ENCODE peak calls at places on chromosomes 2 and 18, in seven cellular contexts. S is H4, E is amygdala, L is ascending aorta, F is GM20000, D is pancreas, O is renal cortical epithelial cell. Y is an unnamed sample.

GRCh38 chr2:226405465-226405864 is 394.2 kb downstream of the IRS1 start:
- DNase-seq in L (no peak), S (no peak), O (no peak), D (no peak), E (no peak), F (no peak), Y (no peak)

GRCh38 chr2:203437516-203437915 is 97.6 kb downstream of the RAPH1 start:
- DNase-seq in E (no peak), L (no peak), F (no peak), O (peak), S (no peak), D (no peak), Y (no peak)

GRCh38 chr2:223108376-223109100 is 56.5 kb downstream of the KCNE4 start:
- DNase-seq in O (peak), F (no peak), S (no peak), D (no peak), L (no peak), E (no peak), Y (no peak)

GRCh38 chr18:25284278-25284677 is 67.7 kb downstream of the ZNF521 start:
- DNase-seq in L (no peak), E (no peak), S (no peak), O (no peak), F (no peak), D (no peak), Y (no peak)

GRCh38 chr18:43893001-43893637 is 615.8 kb upstream of the SYT4 start:
- DNase-seq in E (no peak), O (peak), F (no peak), S (peak), D (no peak), L (no peak), Y (no peak)

GRCh38 chr2:85161626-85161960 is 28.4 kb downstream of the TCF7L1 start:
- DNase-seq in O (no peak), E (no peak), F (no peak), D (no peak), S (peak), L (no peak), Y (no peak)

GRCh38 chr2:29578084-29578598 is 343.2 kb downstream of the ALK start:
- DNase-seq in S (no peak), L (no peak), E (no peak), F (no peak), D (no peak), O (no peak), Y (no peak)

GRCh38 chr2:203061346-203061745 is 46.7 kb downstream of the NBEAL1 start:
- DNase-seq in F (no peak), O (peak), E (no peak), L (no peak), S (peak), D (no peak), Y (no peak)

GRCh38 chr18:45713239-45713638 is 10.7 kb upstream of the SLC14A1 start:
- DNase-seq in F (no peak), L (no peak), E (no peak), S (no peak), O (no peak), D (no peak), Y (no peak)

GRCh38 chr2:140835079-140835478 is 1295.7 kb downstream of the LRP1B start:
- DNase-seq in E (no peak), O (no peak), S (no peak), L (no peak), D (no peak), F (no peak), Y (no peak)

GRCh38 chr2:160924936-160925353 is 235.3 kb upstream of the TANK start:
- DNase-seq in O (no peak), S (no peak), E (no peak), F (no peak), D (no peak), L (no peak), Y (no peak)

GRCh38 chr18:76256897-76257500 is 238.0 kb downstream of the ZNF516 start:
- DNase-seq in E (no peak), S (peak), F (no peak), O (peak), D (no peak), L (no peak), Y (peak)

GRCh38 chr2:234596696-234597575 is 100.1 kb upstream of the ARL4C start:
- DNase-seq in F (no peak), L (no peak), S (no peak), D (no peak), E (no peak), O (no peak), Y (no peak)

GRCh38 chr2:151120016-151120415 is 141.6 kb downstream of the RBM43 start:
- DNase-seq in F (no peak), D (no peak), O (no peak), S (no peak), E (no peak), L (no peak), Y (no peak)

GRCh38 chr2:73172963-73173362 is 29.4 kb upstream of the NOTO start:
- DNase-seq in L (no peak), S (no peak), D (no peak), O (no peak), F (peak), E (no peak), Y (no peak)

GRCh38 chr2:68812256-68812655 is 58.9 kb downstream of the BMP10 start:
- DNase-seq in D (no peak), S (no peak), L (no peak), E (no peak), F (no peak), O (no peak), Y (no peak)

GRCh38 chr18:46402396-46402795 is 254.6 kb downstream of the LOXHD1 start:
- DNase-seq in O (peak), E (no peak), S (peak), F (no peak), L (no peak), D (no peak), Y (no peak)

GRCh38 chr2:224025874-224026273 is 13.2 kb downstream of the SERPINE2 start:
- DNase-seq in L (no peak), D (no peak), S (no peak), F (peak), O (no peak), E (no peak), Y (no peak)

GRCh38 chr2:239551206-239551605 is 150.4 kb upstream of the HDAC4 start:
- DNase-seq in S (no peak), F (no peak), L (no peak), E (no peak), D (no peak), O (no peak), Y (no peak)

GRCh38 chr2:125160947-125161346 is 1135.9 kb downstream of the CNTNAP5 start:
- DNase-seq in D (no peak), O (no peak), S (no peak), L (no peak), E (no peak), F (no peak), Y (no peak)

GRCh38 chr2:54258171-54258570 is 2.1 kb upstream of the TSPYL6 start:
- DNase-seq in O (no peak), S (no peak), D (no peak), L (no peak), E (no peak), F (no peak), Y (no peak)

GRCh38 chr2:72956936-72957335 is 39.6 kb downstream of the EMX1 start:
- DNase-seq in D (no peak), O (no peak), S (no peak), F (no peak), L (no peak), E (no peak), Y (no peak)

GRCh38 chr2:176398783-176399182 is 129.5 kb downstream of the MTX2 start:
- DNase-seq in D (no peak), O (peak), L (no peak), S (peak), F (no peak), E (no peak), Y (no peak)

GRCh38 chr2:180979086-180979934 is 1.1 kb upstream of the UBE2E3 start:
- DNase-seq in D (no peak), E (no peak), S (peak), O (peak), L (no peak), F (peak), Y (no peak)

GRCh38 chr2:127228102-127228501 is 8.0 kb upstream of the CYP27C1 start:
- DNase-seq in F (no peak), D (no peak), L (no peak), S (no peak), O (peak), E (no peak), Y (no peak)

GRCh38 chr2:80786584-80786983 is 482.0 kb upstream of the LRRTM1 start:
- DNase-seq in L (no peak), F (no peak), O (no peak), D (no peak), S (no peak), E (no peak), Y (no peak)

GRCh38 chr2:65587779-65588178 is 155.4 kb upstream of the SPRED2 start:
- DNase-seq in O (no peak), L (no peak), S (no peak), D (no peak), F (no peak), E (no peak), Y (no peak)

GRCh38 chr2:182946949-182947348 is 80.5 kb upstream of the FRZB start:
- DNase-seq in E (no peak), O (peak), D (no peak), L (no peak), F (no peak), S (peak), Y (peak)

GRCh38 chr18:22488554-22488953 is 70.8 kb upstream of the CTAGE1 start:
- DNase-seq in E (no peak), L (no peak), F (no peak), S (no peak), O (no peak), D (no peak), Y (no peak)

GRCh38 chr2:234981197-234982095 is 29.6 kb downstream of the SH3BP4 start:
- DNase-seq in S (peak), L (peak), D (peak), O (peak), E (no peak), F (no peak), Y (peak)

GRCh38 chr2:128359841-128360240 is 41.2 kb upstream of the HS6ST1 start:
- DNase-seq in D (peak), F (no peak), S (no peak), E (no peak), L (no peak), O (no peak), Y (no peak)

GRCh38 chr18:36412778-36413177 is 115.3 kb downstream of the FHOD3 start:
- DNase-seq in L (no peak), S (peak), D (no peak), O (peak), E (no peak), F (peak), Y (no peak)

GRCh38 chr2:180033993-180034894 is 27.1 kb upstream of the CWC22 start:
- DNase-seq in E (no peak), S (peak), F (no peak), D (no peak), L (no peak), O (peak), Y (peak)

GRCh38 chr2:217683096-217683870 is 319.5 kb downstream of the TNS1 start:
- DNase-seq in F (no peak), O (peak), D (no peak), L (no peak), E (no peak), S (no peak), Y (no peak)

GRCh38 chr2:209236369-209236768 is 187.5 kb upstream of the MAP2 start:
- DNase-seq in O (peak), L (no peak), E (no peak), S (no peak), D (no peak), F (no peak), Y (no peak)

GRCh38 chr2:97748397-97748796 is 35.0 kb downstream of the ZAP70 start:
- DNase-seq in L (no peak), D (no peak), E (no peak), S (no peak), F (peak), O (no peak), Y (peak)

GRCh38 chr2:119819846-119820245 is 60.1 kb downstream of the PTPN4 start:
- DNase-seq in F (no peak), S (no peak), E (no peak), L (no peak), D (no peak), O (no peak), Y (no peak)

GRCh38 chr2:147989809-147990403 is 30.6 kb downstream of the ORC4 start:
- DNase-seq in E (no peak), O (peak), F (peak), L (no peak), S (peak), D (no peak), Y (no peak)

GRCh38 chr18:55998071-55998522 is 410.1 kb upstream of the TCF4 start:
- DNase-seq in O (peak), E (peak), F (no peak), L (no peak), D (peak), S (peak), Y (no peak)